ENCODE peak calls at places on chromosomes 12 and 14, in six cellular contexts. One of them, this sample, is unnamed. For H3K9me3, the result is how much of the 10 kb centered on the place peaks cover.

GRCh38 chr12:53251477-53252348 is 16.4 kb upstream of the ESPL1 start:
- DNase-seq in heart right ventricle: peak
- DNase-seq in adrenal gland: peak
- DNase-seq in mammary epithelial cell: peak
- DNase-seq in ascending aorta: peak
- DNase-seq in tibial nerve: peak
- DNase-seq in this sample: peak

GRCh38 chr14:75711134-75711795 is 50.2 kb downstream of the TTLL5 start:
- DNase-seq in heart right ventricle: no peak
- DNase-seq in adrenal gland: peak
- DNase-seq in mammary epithelial cell: peak
- DNase-seq in ascending aorta: no peak
- DNase-seq in tibial nerve: no peak
- DNase-seq in this sample: no peak

GRCh38 chr12:113208041-113208934 is 13.0 kb upstream of the TPCN1 start:
- DNase-seq in heart right ventricle: peak
- DNase-seq in adrenal gland: peak
- DNase-seq in mammary epithelial cell: no peak
- DNase-seq in ascending aorta: no peak
- DNase-seq in tibial nerve: no peak
- DNase-seq in this sample: no peak

GRCh38 chr14:104724407-104724980 is 465 bp downstream of the ADSS1 start:
- DNase-seq in heart right ventricle: peak
- DNase-seq in adrenal gland: peak
- DNase-seq in mammary epithelial cell: no peak
- DNase-seq in ascending aorta: no peak
- DNase-seq in tibial nerve: no peak
- DNase-seq in this sample: no peak

GRCh38 chr12:116708826-116709756 is 28.8 kb downstream of the SPRING1 start:
- DNase-seq in heart right ventricle: peak
- DNase-seq in adrenal gland: peak
- DNase-seq in mammary epithelial cell: peak
- DNase-seq in ascending aorta: no peak
- DNase-seq in tibial nerve: peak
- DNase-seq in this sample: peak

GRCh38 chr12:52285172-52285745 is 6.1 kb downstream of the KRT81 start:
- DNase-seq in heart right ventricle: no peak
- DNase-seq in adrenal gland: peak
- DNase-seq in mammary epithelial cell: peak
- DNase-seq in ascending aorta: no peak
- DNase-seq in tibial nerve: no peak
- DNase-seq in this sample: no peak

GRCh38 chr14:40204441-40205175 is 772.4 kb upstream of the FBXO33 start:
- DNase-seq in heart right ventricle: no peak
- DNase-seq in adrenal gland: no peak
- DNase-seq in mammary epithelial cell: no peak
- DNase-seq in ascending aorta: no peak
- DNase-seq in tibial nerve: no peak
- DNase-seq in this sample: no peak

GRCh38 chr12:2284857-2285256 is 232.1 kb downstream of the CACNA1C start:
- DNase-seq in heart right ventricle: peak
- DNase-seq in adrenal gland: peak
- DNase-seq in mammary epithelial cell: peak
- DNase-seq in ascending aorta: no peak
- DNase-seq in tibial nerve: peak
- DNase-seq in this sample: peak

GRCh38 chr12:6193853-6194815 is 6.1 kb upstream of the CD9 start:
- DNase-seq in heart right ventricle: no peak
- DNase-seq in adrenal gland: no peak
- DNase-seq in mammary epithelial cell: no peak
- DNase-seq in ascending aorta: no peak
- DNase-seq in tibial nerve: no peak
- DNase-seq in this sample: no peak

GRCh38 chr12:64707362-64707761 is 51.8 kb downstream of the GNS start:
- DNase-seq in heart right ventricle: no peak
- DNase-seq in adrenal gland: no peak
- DNase-seq in mammary epithelial cell: peak
- DNase-seq in ascending aorta: no peak
- DNase-seq in tibial nerve: no peak
- DNase-seq in this sample: no peak

GRCh38 chr14:70653662-70654061 is 11.9 kb downstream of the TTC9 start:
- DNase-seq in heart right ventricle: no peak
- DNase-seq in adrenal gland: no peak
- DNase-seq in mammary epithelial cell: no peak
- DNase-seq in ascending aorta: no peak
- DNase-seq in tibial nerve: no peak
- DNase-seq in this sample: no peak

GRCh38 chr14:48805315-48805714 is 780.9 kb downstream of the RPS29 start:
- DNase-seq in heart right ventricle: no peak
- DNase-seq in adrenal gland: no peak
- DNase-seq in mammary epithelial cell: no peak
- DNase-seq in ascending aorta: no peak
- DNase-seq in tibial nerve: no peak
- DNase-seq in this sample: no peak

GRCh38 chr12:102114212-102114611 is 5.7 kb downstream of the NUP37 start:
- DNase-seq in heart right ventricle: no peak
- DNase-seq in adrenal gland: no peak
- DNase-seq in mammary epithelial cell: no peak
- DNase-seq in ascending aorta: no peak
- DNase-seq in tibial nerve: no peak
- DNase-seq in this sample: no peak

GRCh38 chr12:48750215-48750614 is 33.7 kb upstream of the CCNT1 start:
- DNase-seq in heart right ventricle: no peak
- DNase-seq in adrenal gland: no peak
- DNase-seq in mammary epithelial cell: peak
- DNase-seq in ascending aorta: no peak
- DNase-seq in tibial nerve: no peak
- DNase-seq in this sample: no peak

GRCh38 chr12:91215940-91216454 is 33.4 kb upstream of the DCN start:
- DNase-seq in heart right ventricle: no peak
- DNase-seq in adrenal gland: no peak
- DNase-seq in mammary epithelial cell: no peak
- DNase-seq in ascending aorta: no peak
- DNase-seq in tibial nerve: peak
- DNase-seq in this sample: no peak

GRCh38 chr14:91059576-91060471 is 617 bp downstream of the RPS6KA5 start:
- DNase-seq in heart right ventricle: no peak
- DNase-seq in adrenal gland: peak
- DNase-seq in mammary epithelial cell: peak
- DNase-seq in ascending aorta: peak
- DNase-seq in tibial nerve: peak
- DNase-seq in this sample: peak

GRCh38 chr14:26856832-26857508 is 259.1 kb upstream of the NOVA1 start:
- DNase-seq in heart right ventricle: no peak
- DNase-seq in adrenal gland: no peak
- DNase-seq in mammary epithelial cell: no peak
- DNase-seq in ascending aorta: no peak
- DNase-seq in tibial nerve: no peak
- DNase-seq in this sample: no peak
- H3K9me3 ChIP-seq in heart right ventricle: under half
- H3K9me3 ChIP-seq in adrenal gland: under half
- H3K9me3 ChIP-seq in mammary epithelial cell: under half
- H3K9me3 ChIP-seq in ascending aorta: under half
- H3K9me3 ChIP-seq in tibial nerve: under half
- H3K9me3 ChIP-seq in this sample: under half

DNA sequence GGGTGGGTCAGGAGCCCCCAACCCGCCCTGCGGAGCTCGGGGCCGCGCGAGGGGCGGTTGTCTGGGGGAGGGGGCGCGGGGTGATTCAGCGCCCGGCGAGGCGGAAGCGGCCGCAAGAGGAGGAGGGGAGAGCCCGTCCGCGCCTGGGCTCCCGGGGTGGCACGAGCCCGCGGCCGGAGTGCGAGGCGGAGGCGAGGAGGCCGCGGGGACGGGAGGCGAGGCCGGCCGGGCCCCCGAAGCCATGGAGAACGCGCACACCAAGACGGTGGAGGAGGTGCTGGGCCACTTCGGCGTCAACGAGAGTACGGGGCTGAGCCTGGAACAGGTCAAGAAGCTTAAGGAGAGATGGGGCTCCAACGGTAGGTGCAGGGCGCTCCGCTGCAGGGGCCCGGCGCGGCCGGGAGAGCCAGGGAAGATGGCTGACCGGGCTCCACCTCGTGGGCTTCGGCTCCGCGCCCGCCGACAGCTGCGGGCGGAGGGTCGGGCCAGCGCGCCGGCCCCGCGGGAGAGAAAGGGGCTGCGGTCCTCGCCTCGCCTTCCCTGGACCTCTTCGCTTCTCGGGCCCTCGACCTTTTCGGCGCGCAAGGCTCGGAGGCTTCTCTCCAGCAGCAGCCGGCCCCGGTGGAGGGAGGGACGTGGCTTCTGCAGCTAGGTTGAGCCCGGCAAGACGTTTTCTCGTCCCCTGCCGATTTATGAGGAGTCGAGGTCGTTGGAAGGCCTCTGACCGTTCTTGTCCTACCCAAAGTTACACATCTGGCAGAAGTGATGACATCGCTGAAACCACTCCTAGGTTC is 699 bp downstream of the ATP2A2 start:
- DNase-seq in heart right ventricle: peak
- DNase-seq in adrenal gland: peak
- DNase-seq in mammary epithelial cell: peak
- DNase-seq in ascending aorta: no peak
- DNase-seq in tibial nerve: peak
- DNase-seq in this sample: peak
- TF ChIP-seq CTCF in heart right ventricle: peak
- TF ChIP-seq CTCF in adrenal gland: no peak
- TF ChIP-seq CTCF in mammary epithelial cell: no peak
- TF ChIP-seq CTCF in ascending aorta: no peak
- TF ChIP-seq CTCF in tibial nerve: no peak
- TF ChIP-seq CTCF in this sample: no peak

DNA sequence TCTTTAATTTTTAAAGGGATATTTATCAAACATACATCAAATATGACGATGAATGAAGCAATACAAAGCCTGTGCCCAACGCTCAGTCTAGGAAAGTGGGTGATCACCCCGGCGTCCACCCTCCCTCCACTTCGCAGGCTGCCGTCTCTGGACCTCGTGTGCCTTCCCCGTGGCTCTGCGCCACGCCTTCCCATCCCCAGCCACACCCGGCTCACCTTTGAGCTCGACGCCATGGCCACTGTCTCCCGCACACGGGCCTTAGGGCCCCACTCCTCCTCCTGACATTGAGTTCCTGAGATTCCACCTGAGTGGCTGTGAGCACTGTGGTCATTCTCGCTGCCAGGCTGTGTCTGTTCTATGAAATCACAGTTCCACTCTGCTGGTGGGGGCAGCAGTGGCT is 56.7 kb downstream of the GALNT9 start:
- DNase-seq in heart right ventricle: no peak
- DNase-seq in adrenal gland: no peak
- DNase-seq in mammary epithelial cell: no peak
- DNase-seq in ascending aorta: no peak
- DNase-seq in tibial nerve: no peak
- DNase-seq in this sample: no peak
- H3K9me3 ChIP-seq in heart right ventricle: under half
- H3K9me3 ChIP-seq in adrenal gland: under half
- H3K9me3 ChIP-seq in mammary epithelial cell: under half
- H3K9me3 ChIP-seq in ascending aorta: under half
- H3K9me3 ChIP-seq in tibial nerve: under half
- H3K9me3 ChIP-seq in this sample: under half

GRCh38 chr12:60977966-60978365 is 1282.2 kb upstream of the USP15 start:
- DNase-seq in heart right ventricle: no peak
- DNase-seq in adrenal gland: no peak
- DNase-seq in mammary epithelial cell: peak
- DNase-seq in ascending aorta: no peak
- DNase-seq in tibial nerve: no peak
- DNase-seq in this sample: no peak
- TF ChIP-seq CTCF in heart right ventricle: no peak
- TF ChIP-seq CTCF in adrenal gland: no peak
- TF ChIP-seq CTCF in mammary epithelial cell: peak
- TF ChIP-seq CTCF in ascending aorta: no peak
- TF ChIP-seq CTCF in tibial nerve: no peak
- TF ChIP-seq CTCF in this sample: no peak

DNA sequence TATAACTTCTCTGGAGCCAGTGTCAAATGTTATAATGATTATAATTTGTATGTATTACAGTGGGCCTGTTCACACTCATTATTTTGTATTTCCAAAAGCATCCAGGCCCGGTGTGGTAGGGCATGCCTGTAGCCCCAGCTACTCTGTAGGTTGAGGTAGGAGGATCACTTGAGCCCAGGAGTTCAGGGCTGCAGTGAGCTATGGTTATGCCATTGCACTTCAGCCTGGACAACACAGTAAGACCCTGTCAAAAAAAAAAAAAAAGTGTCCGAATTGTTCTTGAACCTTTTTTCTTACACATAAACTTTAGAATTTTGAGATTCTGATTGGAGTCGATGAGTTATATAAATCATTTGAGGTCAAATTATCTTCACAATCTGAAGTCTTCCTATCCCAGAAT is 1.0 kb downstream of the ZNF84 start:
- DNase-seq in heart right ventricle: no peak
- DNase-seq in adrenal gland: no peak
- DNase-seq in mammary epithelial cell: no peak
- DNase-seq in ascending aorta: no peak
- DNase-seq in tibial nerve: no peak
- DNase-seq in this sample: no peak
- H3K9me3 ChIP-seq in heart right ventricle: under half
- H3K9me3 ChIP-seq in adrenal gland: under half
- H3K9me3 ChIP-seq in mammary epithelial cell: under half
- H3K9me3 ChIP-seq in ascending aorta: half or more
- H3K9me3 ChIP-seq in tibial nerve: under half
- H3K9me3 ChIP-seq in this sample: half or more

GRCh38 chr12:95538002-95538401 is 13.3 kb downstream of the USP44 start:
- DNase-seq in heart right ventricle: no peak
- DNase-seq in adrenal gland: no peak
- DNase-seq in mammary epithelial cell: no peak
- DNase-seq in ascending aorta: no peak
- DNase-seq in tibial nerve: no peak
- DNase-seq in this sample: no peak
- TF ChIP-seq CTCF in heart right ventricle: no peak
- TF ChIP-seq CTCF in adrenal gland: no peak
- TF ChIP-seq CTCF in mammary epithelial cell: no peak
- TF ChIP-seq CTCF in ascending aorta: no peak
- TF ChIP-seq CTCF in tibial nerve: no peak
- TF ChIP-seq CTCF in this sample: no peak

DNA sequence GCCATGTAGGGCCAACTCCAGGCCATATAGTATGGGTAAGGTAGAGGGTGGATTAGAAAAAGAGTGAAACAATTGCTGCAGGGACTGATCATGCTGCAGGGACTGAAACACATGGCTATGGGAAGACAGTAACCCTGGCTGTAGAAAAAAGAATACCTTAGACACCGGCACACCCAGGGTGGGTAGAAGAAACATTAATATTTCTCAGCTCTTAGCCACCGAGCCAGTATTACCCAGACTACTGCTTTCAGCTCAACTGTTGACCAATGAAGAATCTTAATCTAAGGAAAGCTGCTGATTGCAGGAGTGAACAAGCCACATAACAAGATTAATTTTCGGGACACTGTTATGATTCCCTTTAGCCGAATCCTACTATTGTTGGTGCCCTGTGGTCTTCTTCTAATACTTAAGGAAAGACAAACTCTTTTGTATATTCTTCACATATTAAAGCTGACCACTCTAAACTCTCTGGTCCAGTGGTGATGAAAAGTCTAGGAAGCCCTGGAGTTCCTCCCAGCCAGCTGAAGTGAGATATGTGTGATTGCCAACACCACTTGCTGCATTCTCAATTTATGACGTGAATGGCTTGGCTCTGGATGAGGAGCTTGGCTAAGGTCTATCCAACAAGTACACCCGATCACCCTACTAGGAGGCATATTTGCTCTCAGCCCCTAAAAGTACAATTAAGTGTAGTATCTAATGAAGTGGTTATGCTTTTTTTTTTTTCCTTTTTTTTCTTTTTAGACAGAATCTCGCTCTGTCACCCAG is 69.2 kb downstream of the NOVA1 start:
- DNase-seq in heart right ventricle: peak
- DNase-seq in adrenal gland: no peak
- DNase-seq in mammary epithelial cell: no peak
- DNase-seq in ascending aorta: no peak
- DNase-seq in tibial nerve: no peak
- DNase-seq in this sample: no peak
- H3K9me3 ChIP-seq in heart right ventricle: under half
- H3K9me3 ChIP-seq in adrenal gland: under half
- H3K9me3 ChIP-seq in mammary epithelial cell: under half
- H3K9me3 ChIP-seq in ascending aorta: under half
- H3K9me3 ChIP-seq in tibial nerve: under half
- H3K9me3 ChIP-seq in this sample: under half

GRCh38 chr14:95500201-95500681 is 16.2 kb downstream of the SYNE3 start:
- DNase-seq in heart right ventricle: no peak
- DNase-seq in adrenal gland: no peak
- DNase-seq in mammary epithelial cell: no peak
- DNase-seq in ascending aorta: no peak
- DNase-seq in tibial nerve: no peak
- DNase-seq in this sample: no peak
- TF ChIP-seq CTCF in heart right ventricle: no peak
- TF ChIP-seq CTCF in adrenal gland: no peak
- TF ChIP-seq CTCF in mammary epithelial cell: no peak
- TF ChIP-seq CTCF in ascending aorta: no peak
- TF ChIP-seq CTCF in tibial nerve: no peak
- TF ChIP-seq CTCF in this sample: no peak